ENCODE peak calls at places on chromosomes 2 and 18, in seven cellular contexts. One of them, this sample, is unnamed.

GRCh38 chr18:21742323-21742687 is 1.7 kb downstream of the MIB1 start:
- DNase-seq in C1 segment of cervical spinal cord: no peak
- DNase-seq in esophagus muscularis mucosa: no peak
- DNase-seq in NAMALWA: no peak
- DNase-seq in substantia nigra: no peak
- DNase-seq in NT2/D1: no peak
- DNase-seq in HS-27A: no peak
- DNase-seq in this sample: no peak

GRCh38 chr18:49041677-49042570 is 91.2 kb upstream of the SMAD7 start:
- DNase-seq in esophagus muscularis mucosa: no peak
- DNase-seq in HS-27A: no peak
- DNase-seq in NAMALWA: peak
- DNase-seq in NT2/D1: no peak
- DNase-seq in C1 segment of cervical spinal cord: no peak
- DNase-seq in substantia nigra: no peak
- DNase-seq in this sample: peak

GRCh38 chr2:171260471-171261424 is 100.1 kb upstream of the TLK1 start:
- DNase-seq in esophagus muscularis mucosa: no peak
- DNase-seq in NAMALWA: no peak
- DNase-seq in NT2/D1: peak
- DNase-seq in C1 segment of cervical spinal cord: no peak
- DNase-seq in HS-27A: no peak
- DNase-seq in substantia nigra: no peak
- DNase-seq in this sample: peak

GRCh38 chr2:165691615-165692014 is 102.4 kb downstream of the GALNT3 start:
- DNase-seq in C1 segment of cervical spinal cord: no peak
- DNase-seq in HS-27A: no peak
- DNase-seq in esophagus muscularis mucosa: no peak
- DNase-seq in substantia nigra: no peak
- DNase-seq in NT2/D1: peak
- DNase-seq in NAMALWA: no peak
- DNase-seq in this sample: peak

GRCh38 chr2:71129114-71129890 is 727 bp downstream of the MCEE start:
- DNase-seq in NT2/D1: no peak
- DNase-seq in C1 segment of cervical spinal cord: no peak
- DNase-seq in esophagus muscularis mucosa: no peak
- DNase-seq in substantia nigra: no peak
- DNase-seq in NAMALWA: peak
- DNase-seq in HS-27A: no peak
- DNase-seq in this sample: peak

GRCh38 chr2:66701251-66701650 is 266.3 kb downstream of the MEIS1 start:
- DNase-seq in NT2/D1: no peak
- DNase-seq in substantia nigra: no peak
- DNase-seq in NAMALWA: no peak
- DNase-seq in esophagus muscularis mucosa: no peak
- DNase-seq in HS-27A: no peak
- DNase-seq in C1 segment of cervical spinal cord: no peak
- DNase-seq in this sample: no peak

GRCh38 chr18:41096504-41096903 is 858.5 kb upstream of the PIK3C3 start:
- DNase-seq in esophagus muscularis mucosa: no peak
- DNase-seq in HS-27A: peak
- DNase-seq in substantia nigra: no peak
- DNase-seq in NT2/D1: no peak
- DNase-seq in C1 segment of cervical spinal cord: no peak
- DNase-seq in NAMALWA: no peak
- DNase-seq in this sample: peak

GRCh38 chr2:62789518-62789917 is 84.0 kb downstream of the EHBP1 start:
- DNase-seq in NT2/D1: no peak
- DNase-seq in esophagus muscularis mucosa: no peak
- DNase-seq in HS-27A: no peak
- DNase-seq in C1 segment of cervical spinal cord: no peak
- DNase-seq in substantia nigra: no peak
- DNase-seq in NAMALWA: no peak
- DNase-seq in this sample: no peak

GRCh38 chr18:68735498-68736343 is 20.8 kb upstream of the TMX3 start:
- DNase-seq in C1 segment of cervical spinal cord: no peak
- DNase-seq in NAMALWA: peak
- DNase-seq in HS-27A: no peak
- DNase-seq in NT2/D1: no peak
- DNase-seq in substantia nigra: no peak
- DNase-seq in esophagus muscularis mucosa: no peak
- DNase-seq in this sample: peak

GRCh38 chr2:3475771-3476170 is 43.6 kb downstream of the ADI1 start:
- DNase-seq in NT2/D1: no peak
- DNase-seq in esophagus muscularis mucosa: no peak
- DNase-seq in HS-27A: no peak
- DNase-seq in C1 segment of cervical spinal cord: no peak
- DNase-seq in substantia nigra: no peak
- DNase-seq in NAMALWA: no peak
- DNase-seq in this sample: no peak

GRCh38 chr2:241542278-241542605 is 16.3 kb upstream of the BOK start:
- DNase-seq in NT2/D1: no peak
- DNase-seq in C1 segment of cervical spinal cord: no peak
- DNase-seq in esophagus muscularis mucosa: no peak
- DNase-seq in HS-27A: no peak
- DNase-seq in NAMALWA: no peak
- DNase-seq in substantia nigra: no peak
- DNase-seq in this sample: no peak

GRCh38 chr2:47069628-47070154 is 85.4 kb downstream of the STPG4 start:
- DNase-seq in NAMALWA: no peak
- DNase-seq in esophagus muscularis mucosa: no peak
- DNase-seq in NT2/D1: peak
- DNase-seq in substantia nigra: no peak
- DNase-seq in HS-27A: peak
- DNase-seq in C1 segment of cervical spinal cord: no peak
- DNase-seq in this sample: peak

GRCh38 chr2:229407170-229407569 is 136.1 kb upstream of the PID1 start:
- DNase-seq in substantia nigra: peak
- DNase-seq in C1 segment of cervical spinal cord: no peak
- DNase-seq in HS-27A: no peak
- DNase-seq in NAMALWA: no peak
- DNase-seq in esophagus muscularis mucosa: no peak
- DNase-seq in NT2/D1: no peak
- DNase-seq in this sample: peak